ENCODE peak calls at places on chromosomes 4 and X, in six cellular contexts. K is brain microvascular endothelial cell, U is bronchial epithelial cell, P is breast epithelium, I is AG04449, Z is cardiac fibroblast. W is an unnamed sample.
A peak's percentile ranks its signal among the peaks of the same experiment; 100 is the strongest.

GRCh38 chr4:187128971-187129370 is 405.3 kb upstream of the FAT1 start:
- DNase-seq in K (peak; percentile 70), U (peak; percentile 95), P (peak; percentile 35), I (peak; percentile 54), Z (peak; percentile 54), W (no peak)

GRCh38 chrX:52867610-52868348 is at the start of gene XAGE3:
- DNase-seq in K (no peak), U (no peak), P (no peak), I (no peak), Z (no peak), W (no peak)

GRCh38 chrX:22486326-22486725 is 213.6 kb downstream of the CBLL2 start:
- DNase-seq in K (no peak), U (no peak), P (no peak), I (no peak), Z (no peak), W (no peak)

GRCh38 chr4:150510176-150510875 is 71.6 kb upstream of the MAB21L2 start:
- DNase-seq in K (peak; percentile 49), U (peak; percentile 86), P (no peak), I (peak; percentile 28), Z (peak; percentile 94), W (no peak)

GRCh38 chrX:17738002-17738713 is 865 bp downstream of the SCML1 start:
- DNase-seq in K (peak; percentile 4), U (peak; percentile 24), P (peak; percentile 35), I (no peak), Z (peak; percentile 36), W (no peak)

GRCh38 chrX:154517101-154517781 is 1.2 kb upstream of the FAM3A start:
- DNase-seq in K (no peak), U (no peak), P (no peak), I (no peak), Z (no peak), W (no peak)

GRCh38 chr4:186134254-186134653 is 29.8 kb downstream of the FAM149A start:
- DNase-seq in K (no peak), U (no peak), P (no peak), I (no peak), Z (no peak), W (peak; percentile 47)

GRCh38 chr4:146550161-146550560 is 28.4 kb upstream of the SLC10A7 start:
- DNase-seq in K (no peak), U (no peak), P (no peak), I (no peak), Z (no peak), W (no peak)

GRCh38 chrX:65034292-65034640 is 58.0 kb upstream of the ZC4H2 start:
- DNase-seq in K (no peak), U (no peak), P (no peak), I (no peak), Z (no peak), W (no peak)

GRCh38 chrX:154132366-154132765 is 11.7 kb upstream of the OPN1LW start:
- DNase-seq in K (no peak), U (no peak), P (no peak), I (no peak), Z (no peak), W (no peak)

GRCh38 chr4:188841523-188841922 is 702.3 kb downstream of the TRIML1 start:
- DNase-seq in K (no peak), U (no peak), P (no peak), I (no peak), Z (no peak), W (no peak)

GRCh38 chr4:102438396-102438795 is 62.8 kb upstream of the NFKB1 start:
- DNase-seq in K (peak; percentile 28), U (peak; percentile 66), P (no peak), I (no peak), Z (peak; percentile 89), W (no peak)

GRCh38 chr4:115165503-115165902 is 52.1 kb upstream of the NDST4 start:
- DNase-seq in K (no peak), U (no peak), P (no peak), I (no peak), Z (no peak), W (no peak)

GRCh38 chrX:13965531-13965930 is 64.2 kb downstream of the GEMIN8 start:
- DNase-seq in K (no peak), U (no peak), P (no peak), I (no peak), Z (no peak), W (no peak)

GRCh38 chr4:190020790-190021717 is 6.0 kb downstream of the FRG2 start:
- DNase-seq in K (no peak), U (peak; percentile 42), P (peak; percentile 32), I (no peak), Z (peak; percentile 27), W (no peak)

GRCh38 chr4:26204911-26205368 is 115.9 kb upstream of the RBPJ start:
- DNase-seq in K (no peak), U (no peak), P (no peak), I (no peak), Z (no peak), W (no peak)

GRCh38 chrX:44428989-44429627 is 85.6 kb upstream of the EFHC2 start:
- DNase-seq in K (no peak), U (peak; percentile 53), P (no peak), I (no peak), Z (no peak), W (no peak)

GRCh38 chr4:71147261-71147660 is 153.8 kb downstream of the DCK start:
- DNase-seq in K (peak; percentile 12), U (no peak), P (no peak), I (no peak), Z (peak; percentile 33), W (no peak)

GRCh38 chr4:86939123-86939522 is 4.3 kb downstream of the AFF1 start:
- DNase-seq in K (no peak), U (peak; percentile 62), P (no peak), I (no peak), Z (no peak), W (no peak)

GRCh38 chrX:106933538-106933961 is 13.3 kb downstream of the CLDN2 start:
- DNase-seq in K (peak; percentile 29), U (no peak), P (no peak), I (no peak), Z (no peak), W (no peak)

GRCh38 chr4:57094482-57095223 is 15.5 kb downstream of the IGFBP7 start:
- DNase-seq in K (peak; percentile 81), U (peak; percentile 57), P (no peak), I (no peak), Z (peak; percentile 92), W (no peak)

GRCh38 chr4:73964862-73965611 is 16.8 kb downstream of the PF4 start:
- DNase-seq in K (no peak), U (peak; percentile 26), P (no peak), I (no peak), Z (peak; percentile 42), W (no peak)

GRCh38 chr4:18844726-18845125 is 823.2 kb upstream of the LCORL start:
- DNase-seq in K (peak; percentile 4), U (peak; percentile 8), P (no peak), I (no peak), Z (no peak), W (no peak)

GRCh38 chr4:25523405-25523804 is 132.2 kb upstream of the SLC34A2 start:
- DNase-seq in K (no peak), U (peak; percentile 26), P (no peak), I (no peak), Z (no peak), W (no peak)

GRCh38 chr4:153467897-153468262 is 1.7 kb downstream of the TMEM131L start:
- DNase-seq in K (no peak), U (no peak), P (no peak), I (no peak), Z (peak; percentile 34), W (no peak)

GRCh38 chrX:153533041-153533565 is 15.7 kb downstream of the ATP2B3 start:
- DNase-seq in K (no peak), U (no peak), P (no peak), I (no peak), Z (no peak), W (no peak)

GRCh38 chr4:158299459-158300007 is 89.2 kb downstream of the TMEM144 start:
- DNase-seq in K (no peak), U (no peak), P (no peak), I (no peak), Z (no peak), W (no peak)

GRCh38 chr4:53841711-53842110 is 222.7 kb downstream of the CHIC2 start:
- DNase-seq in K (no peak), U (no peak), P (no peak), I (no peak), Z (no peak), W (no peak)
- TF ChIP-seq CTCF in K (no peak), U (no peak), P (no peak), I (no peak), Z (no peak), W (no peak)

DNA sequence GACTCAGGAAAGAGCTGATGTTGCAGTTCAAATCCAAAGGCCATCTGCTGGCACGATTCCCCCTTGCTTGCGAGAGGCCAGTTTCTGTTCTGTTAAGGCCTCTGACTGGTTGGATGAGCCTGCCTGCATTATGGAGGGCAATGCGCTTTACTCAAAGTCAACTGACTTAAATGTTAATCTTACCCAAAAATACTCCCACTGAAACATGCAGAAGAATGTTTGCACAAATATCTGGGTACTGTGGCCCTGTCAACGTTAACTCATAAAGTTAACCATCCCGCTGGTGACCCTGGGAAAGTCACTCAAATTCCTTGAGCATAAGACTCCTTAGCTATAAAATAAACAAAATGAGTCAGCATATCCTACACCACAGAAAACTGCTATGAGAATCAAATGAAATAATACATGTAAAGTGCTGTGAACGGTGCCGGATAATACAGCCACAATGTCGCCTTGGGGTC is 326.3 kb downstream of the EVC2 start:
- DNase-seq in K (peak; percentile 85), U (no peak), P (no peak), I (peak; percentile 63), Z (peak; percentile 48), W (no peak)
- TF ChIP-seq CTCF in K (no peak), U (no peak), P (no peak), I (no peak), Z (no peak), W (no peak)

DNA sequence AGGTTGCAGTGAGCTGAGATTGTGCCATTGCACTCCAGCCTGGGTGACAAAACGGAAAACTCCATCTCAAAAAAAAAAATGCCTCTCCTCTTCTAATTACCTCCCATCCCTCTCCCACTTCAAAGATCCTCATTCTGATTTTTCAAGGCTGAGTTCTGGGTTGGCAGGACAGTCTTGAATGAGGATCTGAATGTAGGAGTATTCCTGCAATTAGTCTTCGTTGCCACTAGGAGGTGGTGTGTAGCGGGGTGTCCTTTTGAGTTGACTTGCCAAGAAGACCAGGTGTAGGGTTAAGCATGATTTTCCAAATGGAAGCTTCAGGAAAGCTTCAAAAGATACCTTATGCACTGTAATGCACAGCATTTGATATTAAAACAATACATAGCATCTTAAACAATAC is 169.9 kb downstream of the ASMT start:
- DNase-seq in K (no peak), U (no peak), P (no peak), I (no peak), Z (no peak), W (peak; percentile 14)
- TF ChIP-seq CTCF in K (no peak), U (no peak), P (no peak), I (no peak), Z (peak; percentile 7), W (no peak)

DNA sequence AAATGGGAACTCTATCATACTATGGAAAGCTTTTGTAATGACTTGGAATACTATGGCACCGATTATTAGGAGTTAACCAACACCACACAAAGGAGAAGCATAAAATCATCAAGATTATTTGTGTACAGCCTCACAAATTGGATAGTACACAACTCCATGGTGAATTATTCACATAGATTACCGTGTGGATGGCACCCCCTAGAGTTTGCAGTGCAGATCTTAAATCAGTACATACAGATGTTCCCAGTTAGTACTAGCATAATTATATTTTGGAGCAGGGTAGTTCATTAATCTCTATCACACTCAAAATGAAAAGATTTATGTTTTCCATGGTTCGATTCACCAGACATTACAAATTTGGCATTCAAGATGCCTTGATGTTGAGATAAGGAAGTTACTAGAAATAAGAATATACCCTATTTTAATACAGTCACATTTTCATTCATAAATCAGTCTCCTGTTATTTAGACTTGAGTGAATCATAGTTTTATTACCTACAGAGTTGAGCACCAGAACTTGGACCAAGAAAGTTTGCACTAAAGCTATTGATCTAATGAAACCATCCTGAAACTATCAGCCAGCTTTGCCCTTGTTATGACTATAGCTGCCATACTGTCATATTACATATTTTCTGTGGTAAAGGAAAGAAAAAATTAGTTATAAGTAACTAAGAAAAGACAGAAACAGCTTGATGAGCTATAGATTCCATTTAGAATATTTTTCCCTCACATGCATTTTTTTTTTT is 531.8 kb downstream of the GLUD2 start:
- DNase-seq in K (peak; percentile 3), U (peak; percentile 26), P (no peak), I (no peak), Z (peak; percentile 51), W (no peak)
- TF ChIP-seq CTCF in K (peak; percentile 27), U (peak; percentile 23), P (peak; percentile 14), I (no peak), Z (peak; percentile 17), W (no peak)

W was measured in esophagus muscularis mucosa.